ENCODE peak calls at places on chromosomes 16 and 17, in ten cellular contexts. A, J, V, X, F, Z, N, K, B and L are unnamed samples.

GRCh38 chr17:42359133-42359532 is 29.1 kb downstream of the STAT3 start:
- DNase-seq in Z (no peak), V (no peak), K (no peak), B (no peak), A (no peak), J (no peak), F (no peak), N (no peak), X (no peak), L (no peak)

GRCh38 chr17:82108999-82109480 is 11.0 kb upstream of the FASN start:
- DNase-seq in V (no peak), A (no peak), X (no peak), F (no peak), K (no peak), Z (no peak), B (no peak), J (no peak), N (no peak), L (no peak)

GRCh38 chr17:49959183-49959935 is 9.6 kb upstream of the DLX4 start:
- DNase-seq in V (no peak), Z (no peak), A (no peak), K (no peak), N (no peak), X (no peak), J (no peak), F (no peak), B (no peak), L (no peak)

GRCh38 chr17:34024303-34025178 is 230.5 kb upstream of the CCL2 start:
- DNase-seq in Z (no peak), A (no peak), F (no peak), J (no peak), N (no peak), X (no peak), B (no peak), K (no peak), V (no peak), L (no peak)

GRCh38 chr16:67542464-67542863 is 13.8 kb downstream of the RIPOR1 start:
- DNase-seq in J (no peak), A (no peak), F (no peak), B (no peak), K (peak; percentile 94), N (peak; percentile 81), V (peak; percentile 86), Z (no peak), X (no peak), L (no peak)

GRCh38 chr16:25258856-25259179 is 1.2 kb upstream of the ZKSCAN2 start:
- DNase-seq in K (peak; percentile 31), J (no peak), F (no peak), N (no peak), X (no peak), B (no peak), V (no peak), Z (no peak), A (no peak), L (no peak)

GRCh38 chr17:60231691-60232090 is 81.9 kb downstream of the CA4 start:
- DNase-seq in K (no peak), J (no peak), B (no peak), V (no peak), A (no peak), F (no peak), N (peak; percentile 54), X (no peak), Z (no peak), L (no peak)

GRCh38 chr17:19867654-19868395 is at the start of gene ULK2:
- DNase-seq in J (no peak), N (peak; percentile 86), Z (peak; percentile 83), V (peak; percentile 52), K (no peak), B (no peak), X (peak; percentile 7), F (peak; percentile 64), A (no peak), L (no peak)

GRCh38 chr17:59846391-59847165 is 46.2 kb downstream of the TUBD1 start:
- DNase-seq in K (no peak), A (no peak), N (peak; percentile 96), F (no peak), V (peak; percentile 84), X (peak; percentile 61), Z (no peak), J (no peak), B (no peak), L (no peak)

GRCh38 chr17:62665599-62665998 is 38.1 kb downstream of the MRC2 start:
- DNase-seq in J (no peak), A (no peak), Z (no peak), N (no peak), B (no peak), F (no peak), V (no peak), X (no peak), K (no peak), L (no peak)

GRCh38 chr17:55312852-55313251 is 48.1 kb downstream of the HLF start:
- DNase-seq in Z (no peak), B (no peak), V (no peak), X (no peak), A (no peak), F (no peak), K (no peak), J (no peak), N (no peak), L (no peak)

GRCh38 chr16:47475786-47476185 is 14.7 kb downstream of the PHKB start:
- DNase-seq in K (no peak), F (no peak), B (no peak), Z (no peak), X (no peak), J (no peak), A (no peak), V (no peak), N (peak; percentile 47), L (no peak)
- TF ChIP-seq CTCF in K (no peak), F (no peak), B (no peak), Z (no peak), X (no peak), J (no peak), A (no peak), V (no peak), N (no peak), L (no peak)

DNA sequence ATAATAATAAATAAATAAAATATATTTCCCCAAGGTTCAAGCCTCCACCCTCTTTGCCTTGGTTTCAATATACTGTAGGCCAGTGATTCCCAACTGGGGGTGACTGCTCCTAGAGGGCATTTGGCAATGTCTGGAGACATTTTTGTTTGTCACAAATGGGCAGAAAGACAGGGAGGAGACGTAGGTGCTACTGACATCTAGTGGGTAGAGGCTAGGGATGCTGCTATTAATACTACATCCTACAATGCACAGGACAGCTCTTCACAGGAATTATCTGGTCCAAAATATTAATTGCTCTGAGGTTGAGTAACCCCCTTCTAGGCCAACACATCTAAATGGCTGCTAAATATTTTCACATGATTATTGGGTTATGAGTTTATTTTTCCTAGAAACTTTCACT is 12.8 kb upstream of the PRR14 start:
- DNase-seq in A (no peak), V (peak; percentile 42), X (no peak), K (peak; percentile 41), N (peak; percentile 58), B (no peak), Z (no peak), J (no peak), F (no peak), L (no peak)
- TF ChIP-seq CTCF in A (peak; percentile 28), V (peak; percentile 57), X (no peak), K (peak; percentile 72), N (peak; percentile 66), B (no peak), Z (peak; percentile 32), J (no peak), F (peak; percentile 64), L (no peak)

GRCh38 chr17:17837966-17838962 is 1.5 kb upstream of the SREBF1 start:
- DNase-seq in X (peak; percentile 71), B (no peak), A (no peak), F (no peak), V (peak; percentile 77), K (no peak), N (no peak), J (peak; percentile 72), Z (no peak), L (no peak)

GRCh38 chr17:17836250-17836817 is 452 bp downstream of the SREBF1 start:
- DNase-seq in A (peak; percentile 62), N (peak; percentile 89), X (peak; percentile 95), V (peak; percentile 96), B (peak; percentile 90), J (peak; percentile 98), Z (peak; percentile 99), K (peak; percentile 91), F (peak; percentile 99), L (peak; percentile 98)

GRCh38 chr17:17835415-17836249 is 1.2 kb downstream of the SREBF1 start:
- DNase-seq in J (no peak), N (no peak), V (no peak), Z (no peak), K (no peak), X (no peak), F (no peak), B (no peak), A (no peak), L (no peak)

GRCh38 chr17:17836818-17837379 is at the start of gene SREBF1:
- DNase-seq in B (no peak), Z (peak; percentile 87), N (no peak), X (peak; percentile 36), J (no peak), K (peak; percentile 45), A (no peak), F (peak; percentile 55), V (peak; percentile 87), L (no peak)

GRCh38 chr17:17837380-17837821 is 615 bp upstream of the SREBF1 start:
- DNase-seq in Z (no peak), J (peak; percentile 87), F (no peak), A (no peak), K (no peak), X (peak; percentile 77), V (peak; percentile 80), B (no peak), N (peak; percentile 88), L (no peak)
- TF ChIP-seq CTCF in Z (peak; percentile 32), J (no peak), F (no peak), A (no peak), K (no peak), X (no peak), V (no peak), B (no peak), N (peak; percentile 25), L (no peak)

GRCh38 chr16:18832021-18832420 is 30.7 kb upstream of the ARL6IP1 start:
- DNase-seq in X (no peak), K (no peak), B (no peak), A (no peak), F (no peak), Z (no peak), N (no peak), J (no peak), V (no peak), L (no peak)

GRCh38 chr16:18834873-18835272 is 33.5 kb upstream of the ARL6IP1 start:
- DNase-seq in X (no peak), Z (no peak), F (no peak), K (no peak), N (no peak), B (no peak), V (no peak), J (no peak), A (no peak), L (no peak)

GRCh38 chr16:18832613-18833012 is 31.3 kb upstream of the ARL6IP1 start:
- DNase-seq in N (no peak), J (no peak), K (no peak), F (no peak), Z (no peak), B (no peak), V (no peak), A (no peak), X (no peak), L (no peak)

GRCh38 chr16:18836702-18837101 is 35.4 kb upstream of the ARL6IP1 start:
- DNase-seq in F (no peak), N (no peak), K (no peak), J (no peak), Z (no peak), A (no peak), X (no peak), B (no peak), V (no peak), L (no peak)

GRCh38 chr16:18833707-18834505 is 32.6 kb upstream of the ARL6IP1 start:
- DNase-seq in V (no peak), F (no peak), Z (no peak), A (no peak), J (no peak), B (no peak), N (no peak), X (no peak), K (no peak), L (no peak)
- TF ChIP-seq CTCF in V (no peak), F (no peak), Z (no peak), A (no peak), J (no peak), B (no peak), N (no peak), X (no peak), K (no peak), L (no peak)